ENCODE peak calls at places on chromosomes 11 and 22, in four cellular contexts. P is mucosa of descending colon, K is sigmoid colon, Z is IMR-90. W is an unnamed sample. For H3K4me1, the result is how much of the 10 kb centered on the place peaks cover.

GRCh38 chr11:2714463-2714800 is 14.6 kb upstream of the KCNQ1OT1 start:
- DNase-seq in P (no peak), K (no peak), Z (no peak), W (no peak)

GRCh38 chr11:74269161-74269809 is 42.2 kb downstream of the P4HA3 start:
- DNase-seq in Z (peak), K (no peak), P (no peak), W (no peak)

GRCh38 chr11:2519879-2520735 is 75.3 kb downstream of the KCNQ1 start:
- DNase-seq in K (peak), P (peak), Z (no peak), W (peak)

GRCh38 chr22:48941903-48942625 is 885.6 kb downstream of the BRD1 start:
- DNase-seq in Z (no peak), P (no peak), K (peak), W (peak)

GRCh38 chr22:20530368-20531153 is 23.2 kb downstream of the MED15 start:
- DNase-seq in K (no peak), Z (peak), P (peak), W (no peak)

GRCh38 chr22:36321797-36322601 is 65.8 kb downstream of the MYH9 start:
- DNase-seq in Z (no peak), K (no peak), P (no peak), W (no peak)

GRCh38 chr22:20531404-20532181 is 24.2 kb downstream of the MED15 start:
- DNase-seq in K (peak), P (peak), Z (peak), W (peak)

GRCh38 chr11:75276696-75277095 is 36.1 kb downstream of the TPBGL start:
- DNase-seq in Z (no peak), K (peak), P (no peak), W (no peak)

GRCh38 chr22:35835267-35835997 is 117.8 kb downstream of the APOL5 start:
- DNase-seq in K (no peak), Z (peak), P (no peak), W (no peak)

GRCh38 chr11:57761301-57762234 is at the start of gene CTNND1:
- DNase-seq in K (peak), P (peak), Z (peak), W (peak)

GRCh38 chr22:44316393-44317162 is 3.8 kb upstream of the SHISAL1 start:
- DNase-seq in P (no peak), Z (no peak), K (no peak), W (no peak)

GRCh38 chr11:68081691-68082090 is 39.5 kb downstream of the CHKA start:
- DNase-seq in Z (no peak), P (no peak), K (no peak), W (no peak)

GRCh38 chr11:47325271-47326041 is 27.0 kb downstream of the MYBPC3 start:
- DNase-seq in P (peak), Z (no peak), K (peak), W (no peak)

DNA sequence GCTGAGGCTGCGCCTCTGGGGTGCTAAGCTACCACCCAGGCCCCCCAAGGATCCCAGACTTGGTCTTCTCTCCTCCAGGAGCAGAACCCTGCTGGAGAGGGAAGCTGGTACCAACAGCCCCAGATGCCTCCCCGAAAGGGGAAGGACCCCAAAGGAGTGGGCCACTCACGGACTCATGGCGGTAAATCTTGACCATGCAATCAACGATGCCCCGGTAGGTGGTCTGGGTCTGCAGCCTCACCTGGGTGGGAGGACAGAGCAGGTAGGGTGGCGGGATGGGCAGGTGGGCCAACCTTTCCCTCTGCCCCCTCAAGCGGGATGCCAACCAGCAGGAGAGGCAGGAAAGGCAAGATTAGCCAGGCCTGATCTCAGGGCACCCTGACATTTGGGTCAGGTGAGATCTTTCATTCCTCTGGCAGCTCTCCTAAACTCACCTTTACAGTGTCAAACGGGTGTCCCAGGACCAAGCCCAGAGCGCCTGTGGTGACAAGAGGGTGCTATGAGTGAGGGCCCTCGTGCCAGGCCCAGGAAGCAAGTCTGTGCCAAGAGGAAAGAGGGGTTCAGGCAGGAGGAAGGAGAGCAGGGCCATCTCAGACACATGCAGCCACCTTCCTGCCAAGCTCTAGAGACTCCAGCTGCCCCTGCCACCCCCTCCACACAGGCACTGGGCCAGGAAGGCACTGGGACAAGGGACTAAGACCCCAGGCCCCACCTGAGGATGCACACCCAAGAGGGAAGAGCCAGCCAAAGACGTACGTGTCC is 2.6 kb downstream of the SLC25A45 start:
- DNase-seq in K (no peak), Z (no peak), P (no peak), W (no peak)
- H3K4me1 ChIP-seq in K (under half), Z (under half), P (under half), W (under half)

DNA sequence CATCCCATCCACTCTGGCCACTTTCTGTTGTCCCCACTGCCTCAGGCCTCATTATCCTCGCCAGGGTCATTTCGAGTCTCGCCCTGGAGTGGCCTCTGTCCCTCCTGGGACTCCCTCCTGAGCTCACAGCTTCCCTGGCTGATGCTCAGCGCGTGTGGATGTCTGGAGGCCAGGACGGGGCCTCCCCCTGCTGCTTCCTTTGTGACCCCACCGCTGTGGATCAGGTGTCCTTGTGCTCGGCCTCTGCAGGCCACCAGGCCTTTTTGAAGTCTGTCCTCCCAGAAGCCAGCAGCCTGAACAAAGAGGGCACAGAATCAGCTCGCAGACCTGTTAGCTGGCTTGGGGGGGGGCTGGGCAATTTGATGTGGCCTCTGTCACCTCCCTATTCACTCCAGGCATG is 13.5 kb downstream of the CBX6 start:
- DNase-seq in P (no peak), K (peak), Z (no peak), W (no peak)
- TF ChIP-seq CTCF in P (no peak), K (no peak), Z (no peak), W (no peak)

GRCh38 chr11:129645943-129646342 is 169.7 kb upstream of the TMEM45B start:
- DNase-seq in P (no peak), Z (no peak), K (no peak), W (no peak)

GRCh38 chr11:129639300-129639699 is 176.3 kb upstream of the TMEM45B start:
- DNase-seq in P (no peak), Z (peak), K (no peak), W (no peak)

GRCh38 chr11:129640671-129641070 is 175.0 kb upstream of the TMEM45B start:
- DNase-seq in P (no peak), K (no peak), Z (no peak), W (no peak)

GRCh38 chr11:129644326-129644725 is 171.3 kb upstream of the TMEM45B start:
- DNase-seq in P (no peak), K (no peak), Z (no peak), W (no peak)

DNA sequence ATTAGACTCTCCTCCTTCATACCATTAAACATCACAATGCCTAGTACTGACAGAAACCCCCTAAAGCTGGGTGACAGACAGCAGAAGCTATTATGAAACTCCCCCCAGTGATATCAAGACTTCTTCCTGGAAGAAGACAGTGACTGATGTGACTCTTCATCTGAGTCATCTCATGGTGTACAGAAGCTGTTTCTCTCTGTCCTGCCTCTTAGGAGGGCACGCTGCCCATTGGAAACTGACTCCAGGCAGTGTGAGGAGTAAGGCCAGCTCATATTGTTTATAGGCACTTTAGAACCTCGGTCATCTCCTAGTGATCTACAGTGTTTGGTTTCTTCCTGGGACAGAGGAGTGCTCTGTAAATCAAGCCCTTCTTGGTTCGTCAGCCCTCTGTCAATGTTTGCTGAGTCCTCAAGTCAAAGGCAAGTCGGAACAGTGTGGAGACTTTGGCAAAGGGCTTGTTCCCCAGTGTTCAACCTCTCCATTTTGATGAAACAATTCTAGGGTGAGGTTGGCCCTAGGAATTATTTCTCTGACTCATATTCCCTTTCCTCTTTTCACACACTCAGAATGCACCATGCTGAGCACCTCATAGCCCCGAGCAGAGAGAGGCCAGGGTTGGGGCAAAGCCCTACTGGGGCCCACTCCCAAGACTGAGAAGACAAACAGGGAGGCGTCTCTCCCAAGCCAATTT is 172.5 kb upstream of the TMEM45B start:
- DNase-seq in P (no peak), K (no peak), Z (peak), W (no peak)
- H3K4me1 ChIP-seq in P (under half), K (under half), Z (under half), W (under half)

GRCh38 chr11:134725939-134726639 is 314.0 kb upstream of the B3GAT1 start:
- DNase-seq in Z (no peak), K (no peak), P (peak), W (peak)
- TF ChIP-seq CTCF in Z (no peak), K (no peak), P (no peak), W (peak)

DNA sequence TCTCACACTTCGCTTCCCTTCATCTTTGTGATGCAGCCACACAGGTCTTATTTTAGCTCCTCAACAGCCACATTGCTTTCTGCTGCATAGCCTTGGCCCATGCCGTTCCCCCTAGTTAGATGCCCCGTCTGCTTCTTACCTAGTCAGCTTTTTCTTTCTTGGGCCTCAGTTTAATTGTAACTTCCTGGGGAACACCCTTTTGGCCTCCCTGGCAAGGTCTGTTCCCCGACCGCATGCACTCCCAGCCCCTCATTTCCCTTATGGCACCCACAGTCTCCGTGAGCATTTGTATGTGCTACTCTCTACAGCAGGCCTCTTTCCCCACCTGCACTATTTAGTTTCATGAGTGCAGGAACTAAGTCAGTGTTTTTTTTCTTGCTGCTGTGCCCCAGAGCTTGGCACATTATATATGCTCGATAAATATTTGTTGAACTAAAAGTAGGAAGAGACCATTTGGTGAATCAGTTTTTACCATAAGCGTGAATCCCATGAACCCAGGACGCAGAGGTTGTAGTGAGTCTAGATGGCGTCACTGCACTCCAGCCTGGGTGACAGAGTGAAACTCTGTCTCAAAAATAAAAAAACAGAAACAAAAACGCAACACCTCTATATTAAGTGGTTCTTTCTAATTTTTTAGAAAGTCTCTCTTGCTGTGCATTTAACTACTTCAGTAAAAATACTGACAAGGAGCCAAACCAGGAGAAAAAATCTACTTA is 38.5 kb downstream of the TNRC6B start:
- DNase-seq in K (no peak), P (no peak), Z (no peak), W (no peak)
- H3K4me1 ChIP-seq in K (half or more), P (under half), Z (under half), W (under half)

GRCh38 chr11:100980156-100980555 is 149.5 kb downstream of the PGR start:
- DNase-seq in Z (peak), P (no peak), K (no peak), W (no peak)
- TF ChIP-seq CTCF in Z (peak), P (no peak), K (peak), W (no peak)

GRCh38 chr11:12800032-12800671 is 125.9 kb downstream of the TEAD1 start:
- DNase-seq in Z (peak), P (no peak), K (no peak), W (no peak)
- H3K4me1 ChIP-seq in Z (under half), P (under half), K (half or more), W (under half)

DNA sequence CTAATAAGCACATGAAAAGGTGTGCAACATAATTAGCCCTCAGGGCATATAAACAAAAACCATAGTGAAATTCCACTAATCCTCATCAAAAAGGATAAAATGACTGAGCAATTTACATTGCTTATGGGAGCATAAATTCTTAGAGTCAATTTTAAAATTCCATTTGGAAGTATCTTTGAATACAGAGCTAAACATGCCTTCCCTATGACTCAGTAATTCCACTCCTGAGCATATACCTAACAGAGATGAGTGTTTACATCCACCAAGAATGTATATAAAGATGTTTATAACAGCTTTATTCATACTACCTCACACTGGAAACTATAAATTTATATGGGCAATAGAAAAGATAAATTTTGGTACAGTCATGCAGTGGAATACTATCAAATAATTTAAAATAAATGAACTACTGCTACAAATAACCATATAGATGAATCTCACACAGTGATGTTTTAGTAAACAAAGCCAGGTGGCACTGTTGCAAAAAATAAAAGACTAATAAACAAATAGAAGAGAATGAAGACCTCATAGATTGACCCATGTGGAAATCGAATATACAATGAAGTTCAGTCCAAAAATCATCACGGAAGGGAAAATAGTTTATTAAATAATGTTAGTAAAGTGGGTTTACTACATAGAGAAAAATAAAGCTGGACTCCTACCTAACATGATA is 8.2 kb upstream of the OR2D2 start:
- DNase-seq in K (no peak), Z (peak), P (no peak), W (no peak)
- TF ChIP-seq CTCF in K (no peak), Z (no peak), P (no peak), W (no peak)

GRCh38 chr11:73162196-73162740 is 20.1 kb upstream of the FCHSD2 start:
- DNase-seq in P (no peak), K (peak), Z (no peak), W (no peak)
- H3K4me1 ChIP-seq in P (under half), K (under half), Z (under half), W (under half)